ENCODE peak calls at places on chromosomes 2 and 18, in seven cellular contexts. B, T, I, A, F, W and K are unnamed samples.
A peak's percentile ranks its signal among the peaks of the same experiment; 100 is the strongest.

GRCh38 chr2:60046529-60046928 is 506.9 kb downstream of the BCL11A start:
- DNase-seq in B (no peak), T (no peak), I (no peak), A (no peak), F (no peak), W (no peak), K (no peak)

GRCh38 chr2:41896186-41896846 is 151.5 kb upstream of the PKDCC start:
- DNase-seq in B (no peak), T (no peak), I (no peak), A (no peak), F (no peak), W (no peak), K (no peak)

GRCh38 chr2:65626831-65627230 is 194.4 kb upstream of the SPRED2 start:
- DNase-seq in B (no peak), T (no peak), I (no peak), A (no peak), F (no peak), W (no peak), K (no peak)

GRCh38 chr2:39583781-39584180 is 81.9 kb upstream of the TMEM178A start:
- DNase-seq in B (no peak), T (no peak), I (no peak), A (no peak), F (no peak), W (no peak), K (no peak)

GRCh38 chr2:52956766-52957165 is 810.8 kb upstream of the CHAC2 start:
- DNase-seq in B (peak; percentile 17), T (no peak), I (no peak), A (no peak), F (no peak), W (no peak), K (no peak)

GRCh38 chr18:69067048-69067447 is 269.2 kb downstream of the CCDC102B start:
- DNase-seq in B (no peak), T (no peak), I (no peak), A (no peak), F (no peak), W (no peak), K (no peak)

GRCh38 chr2:69571189-69571588 is 72.3 kb downstream of the AAK1 start:
- DNase-seq in B (no peak), T (no peak), I (no peak), A (no peak), F (no peak), W (no peak), K (no peak)

GRCh38 chr2:229798446-229799147 is 84.2 kb upstream of the DNER start:
- DNase-seq in B (no peak), T (no peak), I (no peak), A (no peak), F (no peak), W (no peak), K (peak; percentile 51)

GRCh38 chr18:77111449-77112160 is 21.0 kb downstream of the MBP start:
- DNase-seq in B (peak; percentile 47), T (no peak), I (peak; percentile 59), A (no peak), F (no peak), W (no peak), K (no peak)

GRCh38 chr2:69514406-69514805 is 77.2 kb upstream of the NFU1 start:
- DNase-seq in B (no peak), T (no peak), I (no peak), A (peak; percentile 43), F (no peak), W (no peak), K (peak; percentile 81)

GRCh38 chr18:77528877-77529276 is 279.2 kb downstream of the GALR1 start:
- DNase-seq in B (no peak), T (no peak), I (no peak), A (no peak), F (no peak), W (no peak), K (no peak)

GRCh38 chr2:27202829-27203228 is 9.0 kb upstream of the ATRAID start:
- DNase-seq in B (no peak), T (no peak), I (no peak), A (no peak), F (no peak), W (no peak), K (peak; percentile 15)

GRCh38 chr2:38806001-38806400 is 28.0 kb downstream of the GEMIN6 start:
- DNase-seq in B (no peak), T (no peak), I (no peak), A (no peak), F (no peak), W (no peak), K (no peak)

GRCh38 chr2:201432038-201432437 is 19.2 kb downstream of the TRAK2 start:
- DNase-seq in B (peak; percentile 22), T (no peak), I (no peak), A (peak; percentile 88), F (no peak), W (no peak), K (no peak)

GRCh38 chr2:207765541-207765940 is 4.2 kb downstream of the FZD5 start:
- DNase-seq in B (no peak), T (no peak), I (no peak), A (no peak), F (no peak), W (no peak), K (no peak)

GRCh38 chr2:64537991-64538390 is 13.9 kb downstream of the AFTPH start:
- DNase-seq in B (no peak), T (no peak), I (no peak), A (peak; percentile 86), F (no peak), W (no peak), K (no peak)

GRCh38 chr2:14557111-14557510 is 75.4 kb upstream of the LRATD1 start:
- DNase-seq in B (no peak), T (no peak), I (no peak), A (no peak), F (no peak), W (no peak), K (no peak)

GRCh38 chr2:121634354-121635307 is 14.6 kb downstream of the CLASP1 start:
- DNase-seq in B (no peak), T (no peak), I (no peak), A (peak; percentile 80), F (no peak), W (peak; percentile 19), K (no peak)

GRCh38 chr2:2014251-2014761 is 270.0 kb upstream of the PXDN start:
- DNase-seq in B (no peak), T (no peak), I (no peak), A (no peak), F (peak; percentile 23), W (no peak), K (peak; percentile 71)

GRCh38 chr2:205822578-205822977 is 140.3 kb downstream of the NRP2 start:
- DNase-seq in B (no peak), T (no peak), I (no peak), A (peak; percentile 69), F (no peak), W (no peak), K (peak; percentile 76)

GRCh38 chr2:112811276-112811831 is 25.2 kb downstream of the IL1B start:
- DNase-seq in B (no peak), T (no peak), I (no peak), A (no peak), F (no peak), W (no peak), K (no peak)

GRCh38 chr2:96899084-96899735 is 29.3 kb upstream of the SEMA4C start:
- DNase-seq in B (no peak), T (no peak), I (no peak), A (peak; percentile 62), F (no peak), W (no peak), K (no peak)

GRCh38 chr2:71511776-71512175 is 58.4 kb downstream of the DYSF start:
- DNase-seq in B (no peak), T (no peak), I (no peak), A (no peak), F (no peak), W (no peak), K (no peak)

GRCh38 chr18:42053188-42053781 is 98.3 kb downstream of the PIK3C3 start:
- DNase-seq in B (peak; percentile 68), T (peak; percentile 69), I (no peak), A (peak; percentile 66), F (no peak), W (peak; percentile 28), K (peak; percentile 38)

GRCh38 chr2:54067851-54068375 is 47.5 kb upstream of the ACYP2 start:
- DNase-seq in B (no peak), T (no peak), I (no peak), A (peak; percentile 36), F (no peak), W (no peak), K (no peak)

GRCh38 chr2:178718283-178718682 is 88.9 kb downstream of the TTN start:
- DNase-seq in B (no peak), T (no peak), I (no peak), A (no peak), F (no peak), W (peak; percentile 25), K (no peak)

GRCh38 chr18:13446581-13447470 is 228.3 kb downstream of the LDLRAD4 start:
- DNase-seq in B (no peak), T (peak; percentile 56), I (no peak), A (no peak), F (no peak), W (peak; percentile 19), K (no peak)